ENCODE peak calls at places on chromosomes 5 and 9, in eight cellular contexts. Z, U, E, H, W, K, P and X are unnamed samples.

GRCh38 chr5:26622947-26623346 is 415.4 kb downstream of the CDH9 start:
- DNase-seq in E (no peak), W (peak; percentile 25), K (no peak), H (no peak), P (peak; percentile 96), Z (no peak), U (no peak), X (no peak)

GRCh38 chr9:124139001-124139400 is 118.7 kb upstream of the NEK6 start:
- DNase-seq in H (no peak), K (no peak), U (no peak), W (no peak), Z (peak; percentile 63), P (no peak), E (no peak), X (peak; percentile 26)

GRCh38 chr9:84371737-84372136 is 31.2 kb upstream of the SLC28A3 start:
- DNase-seq in K (no peak), U (no peak), H (no peak), Z (peak; percentile 92), P (no peak), E (no peak), W (no peak), X (no peak)

GRCh38 chr5:173790177-173790719 is 97.9 kb upstream of the CPEB4 start:
- DNase-seq in P (no peak), H (no peak), W (peak; percentile 69), E (no peak), K (no peak), U (peak; percentile 22), Z (no peak), X (no peak)

GRCh38 chr5:135466178-135467050 is 14.3 kb upstream of the TIFAB start:
- DNase-seq in P (peak; percentile 39), K (peak; percentile 89), E (peak; percentile 45), Z (no peak), U (peak; percentile 80), W (peak; percentile 60), H (peak; percentile 83), X (peak; percentile 94)

GRCh38 chr5:10130881-10131280 is 118.8 kb downstream of the ATPSCKMT start:
- DNase-seq in W (no peak), P (no peak), E (no peak), U (no peak), K (no peak), H (no peak), Z (no peak), X (no peak)

GRCh38 chr9:81207651-81208050 is 481.7 kb downstream of the TLE1 start:
- DNase-seq in P (no peak), Z (no peak), K (no peak), E (no peak), W (no peak), U (no peak), H (no peak), X (no peak)

GRCh38 chr9:4463824-4464223 is 26.4 kb upstream of the SLC1A1 start:
- DNase-seq in E (no peak), W (no peak), U (no peak), Z (no peak), P (no peak), K (no peak), H (no peak), X (no peak)

GRCh38 chr5:175436403-175436802 is 7.6 kb downstream of the DRD1 start:
- DNase-seq in W (no peak), E (no peak), P (no peak), Z (no peak), U (no peak), H (no peak), K (no peak), X (no peak)

GRCh38 chr5:33072700-33073099 is 361.6 kb downstream of the NPR3 start:
- DNase-seq in H (no peak), K (no peak), E (no peak), W (no peak), P (no peak), Z (no peak), U (no peak), X (no peak)

GRCh38 chr5:37889612-37890317 is 49.9 kb upstream of the GDNF start:
- DNase-seq in W (no peak), P (no peak), E (no peak), H (peak; percentile 68), K (no peak), U (no peak), Z (peak; percentile 52), X (no peak)

GRCh38 chr5:67011422-67011821 is 185.2 kb downstream of the CD180 start:
- DNase-seq in P (no peak), W (no peak), E (no peak), U (no peak), H (no peak), K (no peak), Z (no peak), X (no peak)

GRCh38 chr5:135966790-135967189 is 12.0 kb upstream of the LECT2 start:
- DNase-seq in W (no peak), P (no peak), Z (no peak), H (no peak), K (no peak), U (no peak), E (no peak), X (no peak)